ENCODE peak calls at places on chromosomes 7 and 10, in four cellular contexts. T, M, X and F are unnamed samples.

GRCh38 chr7:92740713-92741126 is 95.7 kb downstream of the CDK6 start:
- DNase-seq in T (no peak), M (no peak), X (no peak), F (no peak)

GRCh38 chr7:559396-559705 is 39.7 kb upstream of the PDGFA start:
- DNase-seq in T (no peak), M (no peak), X (no peak), F (no peak)

GRCh38 chr10:87860156-87860795 is 3.1 kb downstream of the KLLN start:
- DNase-seq in T (peak; percentile 71), M (peak; percentile 63), X (peak; percentile 16), F (peak; percentile 69)

GRCh38 chr10:94046152-94046551 is 52.4 kb downstream of the PLCE1 start:
- DNase-seq in T (no peak), M (no peak), X (no peak), F (no peak)

GRCh38 chr10:123912466-123913201 is 21.0 kb upstream of the CPXM2 start:
- DNase-seq in T (no peak), M (no peak), X (no peak), F (no peak)

GRCh38 chr10:88617772-88618300 is 31.3 kb downstream of the LIPJ start:
- DNase-seq in T (no peak), M (no peak), X (no peak), F (no peak)

GRCh38 chr10:43295436-43295835 is 28.6 kb upstream of the RASGEF1A start:
- DNase-seq in T (no peak), M (no peak), X (no peak), F (no peak)

GRCh38 chr10:14358886-14359573 is 28.3 kb upstream of the FRMD4A start:
- DNase-seq in T (no peak), M (no peak), X (no peak), F (no peak)

GRCh38 chr10:61989995-61990760 is 88.7 kb downstream of the ARID5B start:
- DNase-seq in T (no peak), M (no peak), X (no peak), F (no peak)

GRCh38 chr10:11396311-11396960 is 215.0 kb downstream of the USP6NL start:
- DNase-seq in T (no peak), M (no peak), X (no peak), F (no peak)

GRCh38 chr7:151014950-151015349 is 9.3 kb downstream of the ATG9B start:
- DNase-seq in T (no peak), M (no peak), X (no peak), F (no peak)

GRCh38 chr7:91045626-91046025 is 218.6 kb upstream of the FZD1 start:
- DNase-seq in T (no peak), M (no peak), X (no peak), F (no peak)

GRCh38 chr10:6138456-6138855 is 49.6 kb downstream of the RBM17 start:
- DNase-seq in T (no peak), M (no peak), X (no peak), F (no peak)

GRCh38 chr10:53314856-53315255 is 542.3 kb upstream of the MBL2 start:
- DNase-seq in T (no peak), M (no peak), X (no peak), F (no peak)

GRCh38 chr10:129883637-129884389 is 80.3 kb downstream of the EBF3 start:
- DNase-seq in T (no peak), M (no peak), X (no peak), F (no peak)

GRCh38 chr10:44980309-44981171 is 1.9 kb upstream of the DEPP1 start:
- DNase-seq in T (no peak), M (no peak), X (no peak), F (peak; percentile 97)

GRCh38 chr7:105210721-105211205 is 178.0 kb downstream of the SRPK2 start:
- DNase-seq in T (no peak), M (peak; percentile 66), X (no peak), F (no peak)

GRCh38 chr10:100345570-100346330 is 1.3 kb upstream of the SCD start:
- DNase-seq in T (no peak), M (no peak), X (no peak), F (peak; percentile 58)

GRCh38 chr10:72291019-72291532 is 17.4 kb downstream of the DDIT4 start:
- DNase-seq in T (no peak), M (no peak), X (peak; percentile 87), F (no peak)

GRCh38 chr10:31618541-31619291 is 299.7 kb downstream of the ZEB1 start:
- DNase-seq in T (no peak), M (no peak), X (no peak), F (no peak)

GRCh38 chr7:157494506-157495176 is 157.8 kb downstream of the DNAJB6 start:
- DNase-seq in T (no peak), M (no peak), X (no peak), F (no peak)

GRCh38 chr10:47047577-47048532 is 136.6 kb downstream of the PTPN20 start:
- DNase-seq in T (peak; percentile 71), M (no peak), X (peak; percentile 80), F (peak; percentile 41)

GRCh38 chr10:51244739-51245138 is 170.5 kb downstream of the PRKG1 start:
- DNase-seq in T (no peak), M (no peak), X (no peak), F (no peak)

GRCh38 chr7:128231021-128231420 is 10.1 kb upstream of the LEP start:
- DNase-seq in T (no peak), M (no peak), X (no peak), F (no peak)

GRCh38 chr7:135745702-135746312 is 2.8 kb downstream of the FAM180A start:
- DNase-seq in T (peak; percentile 32), M (no peak), X (peak; percentile 38), F (no peak)

GRCh38 chr7:128892521-128893250 is 17.8 kb downstream of the KCP start:
- DNase-seq in T (no peak), M (no peak), X (no peak), F (no peak)

GRCh38 chr10:86334515-86335085 is 32.0 kb downstream of the GRID1 start:
- DNase-seq in T (no peak), M (no peak), X (no peak), F (no peak)

GRCh38 chr7:34320412-34320811 is 337.6 kb upstream of the NPSR1 start:
- DNase-seq in T (no peak), M (no peak), X (no peak), F (no peak)

GRCh38 chr7:34317039-34317438 is 341.0 kb upstream of the NPSR1 start:
- DNase-seq in T (no peak), M (no peak), X (no peak), F (no peak)

GRCh38 chr7:34322841-34323240 is 335.2 kb upstream of the NPSR1 start:
- DNase-seq in T (no peak), M (no peak), X (no peak), F (no peak)

DNA sequence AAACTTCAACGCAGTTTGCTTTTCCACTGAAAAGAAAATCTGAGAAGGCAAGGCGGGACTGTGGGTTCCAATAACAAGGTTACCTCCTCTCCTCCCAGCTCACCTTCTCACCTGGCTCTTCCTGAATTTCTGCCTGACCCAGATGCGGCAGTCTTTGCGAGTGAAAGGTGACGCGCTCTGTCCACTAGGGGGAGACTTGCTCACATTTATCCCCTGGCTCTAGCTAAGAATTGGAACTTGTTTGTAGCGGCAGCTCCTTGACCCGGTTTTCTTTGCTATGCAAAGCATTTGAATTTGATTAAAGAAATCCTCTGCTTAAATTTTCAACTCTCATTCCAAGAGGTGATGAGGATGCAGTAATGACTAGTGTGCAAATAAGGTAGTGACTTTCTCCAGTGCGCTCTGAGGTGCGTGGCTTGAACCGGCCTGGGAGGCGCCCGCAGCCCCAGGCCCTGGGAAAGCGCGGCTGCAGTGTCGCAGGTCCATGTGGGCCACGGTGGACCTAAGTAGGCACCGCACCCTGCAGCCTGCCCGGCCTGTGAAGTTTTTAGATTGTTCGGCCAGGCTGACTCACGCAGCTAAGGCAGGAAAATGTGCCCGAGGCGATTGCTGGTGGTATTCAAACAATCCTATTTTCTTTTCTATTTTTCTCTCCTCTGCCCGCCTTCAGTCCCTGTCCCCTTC is 336.9 kb upstream of the NPSR1 start:
- DNase-seq in T (peak; percentile 82), M (peak; percentile 7), X (peak; percentile 57), F (peak; percentile 67)
- TF ChIP-seq POLR2AphosphoS2 in T (no peak), M (no peak), X (no peak), F (no peak)

GRCh38 chr7:76151932-76152331 is 49.8 kb upstream of the SRRM3 start:
- DNase-seq in T (no peak), M (no peak), X (no peak), F (no peak)

GRCh38 chr7:76149847-76150691 is 51.6 kb upstream of the SRRM3 start:
- DNase-seq in T (no peak), M (no peak), X (no peak), F (no peak)

DNA sequence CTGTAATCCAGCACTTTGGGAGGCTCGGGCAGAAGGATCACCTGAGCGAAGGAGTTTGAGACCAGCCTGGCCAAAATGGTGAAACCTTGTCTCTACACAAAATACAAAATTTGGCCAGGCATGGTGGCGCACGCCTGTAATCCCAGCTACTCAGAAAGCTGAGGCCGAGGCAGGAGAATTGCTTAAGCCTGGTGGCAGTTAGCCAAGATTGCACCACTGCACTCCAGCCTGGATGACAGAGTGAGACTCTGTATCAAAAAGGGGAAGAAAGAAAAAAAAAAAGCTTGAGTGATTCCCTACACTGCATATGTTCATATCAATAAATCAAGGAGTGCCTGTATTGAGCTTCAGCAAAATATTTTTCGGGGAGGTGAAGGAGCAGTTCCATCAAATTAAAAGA is 45.8 kb upstream of the SRRM3 start:
- DNase-seq in T (no peak), M (no peak), X (no peak), F (peak; percentile 49)
- TF ChIP-seq POLR2AphosphoS2 in T (no peak), M (no peak), X (no peak), F (no peak)

GRCh38 chr10:110358869-110359629 is 54.3 kb upstream of the SMNDC1 start:
- DNase-seq in T (no peak), M (no peak), X (no peak), F (no peak)
- TF ChIP-seq POLR2AphosphoS2 in T (no peak), M (no peak), X (no peak), F (no peak)

GRCh38 chr7:30612658-30613265 is 18.1 kb downstream of the GARS1 start:
- DNase-seq in T (no peak), M (no peak), X (no peak), F (no peak)
- TF ChIP-seq POLR2AphosphoS2 in T (no peak), M (no peak), X (no peak), F (no peak)

DNA sequence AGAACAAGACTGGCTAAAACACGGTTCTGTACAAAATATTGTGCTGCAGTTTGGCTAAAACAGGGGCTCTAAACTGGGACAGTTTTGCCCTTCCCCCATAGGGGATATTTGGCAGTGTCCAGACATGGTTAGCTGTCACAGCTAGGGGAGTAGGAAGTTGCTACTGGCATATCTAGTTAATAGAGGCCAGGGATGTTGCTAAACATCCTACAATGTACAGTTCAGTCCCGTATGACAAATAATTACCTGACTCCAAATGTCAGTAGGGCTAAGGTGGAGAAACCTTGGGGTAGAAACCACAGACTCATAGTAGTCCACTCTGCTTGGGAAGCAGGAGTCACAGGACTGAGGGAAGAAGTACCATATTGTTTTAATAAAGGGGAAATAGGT is 39.8 kb downstream of the WBP1L start:
- DNase-seq in T (no peak), M (no peak), X (no peak), F (no peak)
- TF ChIP-seq POLR2AphosphoS2 in T (no peak), M (no peak), X (no peak), F (no peak)

DNA sequence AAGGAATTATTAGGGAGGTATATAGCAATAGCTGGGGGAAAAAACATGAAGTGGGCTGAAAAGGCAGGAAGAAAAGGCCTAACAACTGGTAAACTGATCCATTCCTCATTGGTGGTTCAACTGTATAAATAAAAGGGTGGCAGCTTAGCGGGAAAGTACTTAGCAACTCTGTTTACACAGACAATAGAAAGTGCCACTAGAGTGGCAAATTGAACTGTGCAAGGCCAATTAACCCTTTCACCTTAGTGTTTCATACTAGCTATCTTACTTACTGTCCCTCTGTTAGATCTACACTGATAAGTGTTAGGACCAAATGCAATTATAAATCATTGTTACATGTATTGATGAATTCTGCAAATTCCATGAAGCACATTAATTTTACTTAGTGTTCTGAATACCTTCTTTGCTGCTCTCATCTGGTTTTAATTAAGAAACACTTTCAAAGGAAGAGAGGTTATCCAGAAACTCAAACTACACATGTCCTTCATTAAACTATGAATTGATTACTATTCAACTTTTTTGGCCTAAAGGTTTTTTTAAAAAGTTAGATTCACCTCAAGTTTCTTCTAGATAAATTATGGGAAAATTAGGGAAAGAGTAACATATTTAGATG is 28.0 kb downstream of the DNAJC1 start:
- DNase-seq in T (no peak), M (no peak), X (no peak), F (peak; percentile 13)
- TF ChIP-seq POLR2AphosphoS2 in T (no peak), M (no peak), X (no peak), F (no peak)